ENCODE peak calls at places on chromosomes 6 and 20, in eight cellular contexts. A, V, Y, O, D, K, F and H are unnamed samples.
A peak's percentile ranks its signal among the peaks of the same experiment; 100 is the strongest.

GRCh38 chr20:54167909-54168872 is 5.6 kb downstream of the CYP24A1 start:
- DNase-seq in K (no peak), F (no peak), Y (no peak), A (no peak), O (no peak), D (peak; percentile 47), V (no peak), H (no peak)

GRCh38 chr6:15987569-15987968 is 141.3 kb upstream of the MYLIP start:
- DNase-seq in Y (no peak), V (no peak), A (no peak), O (no peak), K (no peak), F (no peak), D (no peak), H (no peak)

GRCh38 chr20:19820520-19821211 is 62.6 kb downstream of the RIN2 start:
- DNase-seq in F (no peak), Y (no peak), K (no peak), O (no peak), A (no peak), V (no peak), D (no peak), H (no peak)

GRCh38 chr6:108260126-108260808 is 573 bp downstream of the SNX3 start:
- DNase-seq in D (no peak), O (peak; percentile 59), A (peak; percentile 26), K (no peak), V (peak; percentile 54), F (no peak), Y (peak; percentile 88), H (peak; percentile 16)

GRCh38 chr6:150207931-150208570 is 65.2 kb downstream of the PPP1R14C start:
- DNase-seq in Y (no peak), F (peak; percentile 12), O (no peak), D (no peak), A (no peak), V (no peak), K (no peak), H (no peak)

GRCh38 chr6:62652692-62653328 is 366.8 kb upstream of the KHDRBS2 start:
- DNase-seq in A (no peak), V (no peak), D (no peak), Y (peak; percentile 2), O (no peak), F (no peak), K (no peak), H (no peak)

GRCh38 chr6:154243793-154244768 is 112.5 kb downstream of the IPCEF1 start:
- DNase-seq in K (no peak), Y (no peak), A (no peak), F (no peak), V (no peak), D (no peak), O (no peak), H (no peak)

GRCh38 chr6:89970072-89970471 is 75.8 kb downstream of the GJA10 start:
- DNase-seq in A (no peak), Y (peak; percentile 7), K (no peak), O (no peak), D (no peak), V (no peak), F (no peak), H (no peak)

GRCh38 chr6:169289671-169290408 is 36.2 kb upstream of the THBS2 start:
- DNase-seq in D (no peak), F (no peak), K (peak; percentile 71), Y (no peak), A (no peak), V (no peak), O (no peak), H (no peak)

GRCh38 chr6:95578106-95578410 is 723 bp downstream of the MANEA start:
- DNase-seq in K (no peak), F (no peak), V (no peak), A (no peak), Y (peak; percentile 62), D (peak; percentile 15), O (no peak), H (no peak)

GRCh38 chr6:95576621-95577316 is 566 bp upstream of the MANEA start:
- DNase-seq in O (peak; percentile 62), A (no peak), K (no peak), D (no peak), Y (peak; percentile 40), F (no peak), V (no peak), H (no peak)

GRCh38 chr6:95576218-95576617 is 1.1 kb upstream of the MANEA start:
- DNase-seq in K (no peak), V (no peak), Y (peak; percentile 40), F (no peak), A (no peak), O (no peak), D (no peak), H (no peak)

GRCh38 chr6:95574811-95575210 is 2.5 kb upstream of the MANEA start:
- DNase-seq in V (no peak), A (no peak), K (no peak), F (no peak), O (no peak), Y (peak; percentile 22), D (peak; percentile 47), H (no peak)

GRCh38 chr6:95577317-95578105 is at the start of gene MANEA:
- DNase-seq in A (peak; percentile 67), O (peak; percentile 84), D (peak; percentile 61), K (peak; percentile 83), F (peak; percentile 49), Y (peak; percentile 88), V (peak; percentile 82), H (peak; percentile 49)
- TF ChIP-seq POLR2A in A (no peak), O (peak; percentile 77), D (peak; percentile 56), K (peak; percentile 31), F (peak; percentile 48), Y (peak; percentile 53), V (peak; percentile 5), H (peak; percentile 55)

GRCh38 chr20:48652961-48653705 is 174.7 kb downstream of the PREX1 start:
- DNase-seq in Y (no peak), K (no peak), A (no peak), V (peak; percentile 88), O (no peak), F (no peak), D (no peak), H (no peak)
- TF ChIP-seq POLR2A in Y (no peak), K (no peak), A (no peak), V (no peak), O (no peak), F (no peak), D (no peak), H (no peak)

GRCh38 chr6:6810727-6811126 is 222.2 kb downstream of the LY86 start:
- DNase-seq in A (no peak), V (no peak), O (no peak), Y (no peak), F (no peak), K (no peak), D (no peak), H (no peak)
- TF ChIP-seq POLR2A in A (no peak), V (no peak), O (no peak), Y (no peak), F (no peak), K (no peak), D (no peak), H (no peak)

GRCh38 chr6:85620308-85620707 is 22.4 kb downstream of the SYNCRIP start:
- DNase-seq in O (no peak), A (no peak), F (no peak), D (no peak), K (no peak), Y (no peak), V (no peak), H (no peak)

GRCh38 chr6:85612690-85613474 is 19.2 kb upstream of the SNX14 start:
- DNase-seq in O (no peak), A (no peak), D (no peak), V (no peak), K (no peak), F (no peak), Y (no peak), H (no peak)

GRCh38 chr6:85610182-85610895 is 16.7 kb upstream of the SNX14 start:
- DNase-seq in K (no peak), D (no peak), V (no peak), A (no peak), F (no peak), O (no peak), Y (peak; percentile 32), H (no peak)

DNA sequence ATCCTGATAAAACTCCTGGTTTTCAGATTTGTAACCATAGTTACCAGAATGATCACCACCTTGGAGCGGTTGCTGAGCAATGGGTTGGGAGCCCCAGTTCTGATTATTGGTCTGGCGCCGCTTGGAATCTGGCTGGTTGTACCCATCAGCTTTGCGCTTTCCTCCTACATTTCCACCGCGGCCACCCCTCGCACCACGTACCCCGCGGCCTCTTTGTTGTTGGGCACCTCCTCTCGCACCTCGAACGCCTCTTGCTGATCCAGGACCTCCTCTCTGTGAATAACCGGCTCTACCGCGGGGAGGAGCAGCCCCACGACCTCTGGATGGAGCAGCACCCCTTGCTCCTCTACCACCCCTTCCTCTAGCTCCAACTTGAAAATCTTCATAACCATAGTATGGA is 21.1 kb upstream of the SNX14 start:
- DNase-seq in O (no peak), D (no peak), A (no peak), V (no peak), K (no peak), Y (no peak), F (no peak), H (no peak)
- TF ChIP-seq POLR2A in O (no peak), D (no peak), A (no peak), V (no peak), K (no peak), Y (no peak), F (no peak), H (no peak)

GRCh38 chr20:44355503-44356352 is at the start of gene HNF4A:
- DNase-seq in F (no peak), O (no peak), V (no peak), K (no peak), D (peak; percentile 92), Y (no peak), A (no peak), H (no peak)
- TF ChIP-seq POLR2A in F (no peak), O (no peak), V (no peak), K (no peak), D (peak; percentile 98), Y (no peak), A (no peak), H (no peak)